ENCODE peak calls at places on chromosome 13, in five cellular contexts. U is GM23248, Q is breast epithelium, B is cardiac muscle cell, X is endodermal cell. A is an unnamed sample.

GRCh38 chr13:30870049-30870884 is 35.8 kb upstream of the MEDAG start:
- DNase-seq in U (peak; percentile 99), Q (peak; percentile 78), B (no peak), X (peak; percentile 93), A (peak; percentile 91)

GRCh38 chr13:50707533-50708096 is 135.9 kb downstream of the DLEU7 start:
- DNase-seq in U (no peak), Q (no peak), B (no peak), X (no peak), A (no peak)

GRCh38 chr13:40458283-40459031 is 208.0 kb downstream of the FOXO1 start:
- DNase-seq in U (no peak), Q (no peak), B (no peak), X (no peak), A (no peak)

GRCh38 chr13:73984949-73985691 is 149.1 kb downstream of the KLF12 start:
- DNase-seq in U (no peak), Q (no peak), B (peak; percentile 57), X (peak; percentile 56), A (no peak)

GRCh38 chr13:42814868-42815267 is 33.5 kb downstream of the FAM216B start:
- DNase-seq in U (peak; percentile 89), Q (no peak), B (no peak), X (no peak), A (no peak)

GRCh38 chr13:35496761-35497386 is 20.4 kb upstream of the MAB21L1 start:
- DNase-seq in U (peak; percentile 13), Q (no peak), B (no peak), X (no peak), A (no peak)

GRCh38 chr13:31956944-31957644 is 74.5 kb upstream of the FRY start:
- DNase-seq in U (peak; percentile 20), Q (no peak), B (no peak), X (no peak), A (no peak)

GRCh38 chr13:66835040-66835628 is 395.0 kb downstream of the PCDH9 start:
- DNase-seq in U (no peak), Q (no peak), B (peak; percentile 60), X (peak; percentile 53), A (peak; percentile 13)

GRCh38 chr13:24076124-24076523 is 84.4 kb upstream of the SPATA13 start:
- DNase-seq in U (no peak), Q (no peak), B (no peak), X (no peak), A (no peak)
- H3K4me3 ChIP-seq in U (no peak overlapping the region), Q (no peak overlapping the region), B (no peak overlapping the region), X (no peak overlapping the region), A (no peak overlapping the region)

GRCh38 chr13:99986751-99987150 is 5.2 kb downstream of the ZIC2 start:
- DNase-seq in U (no peak), Q (no peak), B (no peak), X (peak; percentile 56), A (peak; percentile 51)

GRCh38 chr13:99988469-99989375 is 7.1 kb downstream of the ZIC2 start:
- DNase-seq in U (no peak), Q (no peak), B (peak; percentile 19), X (peak; percentile 88), A (no peak)

GRCh38 chr13:99985243-99985874 is 3.8 kb downstream of the ZIC2 start:
- DNase-seq in U (no peak), Q (no peak), B (peak; percentile 60), X (peak; percentile 75), A (no peak)

GRCh38 chr13:99985886-99986527 is 4.4 kb downstream of the ZIC2 start:
- DNase-seq in U (no peak), Q (no peak), B (peak; percentile 0), X (peak; percentile 35), A (no peak)

DNA sequence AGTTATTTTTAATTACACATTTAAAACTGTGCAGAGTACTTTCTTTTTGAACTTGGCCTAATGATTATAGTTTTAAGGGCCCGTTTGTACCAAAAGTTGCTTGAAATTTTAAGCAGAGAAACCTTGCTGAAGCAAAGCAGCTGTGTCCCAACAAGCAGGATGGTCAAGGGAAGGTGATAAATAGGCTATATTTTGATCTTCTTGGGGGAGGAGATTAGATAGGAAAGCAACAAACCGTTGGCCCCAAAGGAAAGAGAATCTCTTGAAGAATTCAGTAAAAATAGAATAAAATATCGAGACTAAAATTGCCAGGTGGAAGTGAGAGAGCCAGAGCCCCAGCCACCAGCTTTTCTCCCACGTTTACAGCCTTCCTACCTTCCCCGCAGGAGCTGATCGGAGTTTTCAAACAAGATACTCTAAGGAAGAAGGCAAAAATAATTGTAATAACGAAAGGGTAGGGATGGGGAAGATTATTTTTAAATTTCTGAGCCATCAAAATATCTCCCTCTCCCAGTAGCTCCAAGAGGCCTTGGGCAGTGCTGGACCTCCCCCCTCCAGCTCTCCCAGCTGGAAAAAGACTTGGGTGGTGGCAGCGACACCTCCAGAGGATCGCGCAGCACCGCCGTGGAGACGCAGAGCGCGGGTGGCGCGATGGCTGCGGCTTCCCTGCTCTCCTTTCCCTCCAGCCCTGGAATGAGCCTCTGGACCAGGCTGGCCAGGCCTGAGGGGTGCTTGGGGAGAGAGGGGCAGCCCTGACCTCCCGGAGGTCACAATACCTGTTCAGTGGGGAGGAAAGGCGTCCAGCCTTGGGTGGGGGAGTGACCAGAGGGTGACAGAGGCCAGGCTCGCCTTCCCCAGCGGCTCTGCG is 5.8 kb downstream of the ZIC2 start:
- DNase-seq in U (no peak), Q (no peak), B (peak; percentile 27), X (peak; percentile 85), A (no peak)
- H3K27me3 ChIP-seq in U (peaks cover 95% of the 10 kb centered on the region), Q (peaks cover 98% of the 10 kb centered on the region), B (peaks cover 99% of the 10 kb centered on the region), X (peaks cover 5% of the 10 kb centered on the region), A (no peaks in the 10 kb centered on the region)

DNA sequence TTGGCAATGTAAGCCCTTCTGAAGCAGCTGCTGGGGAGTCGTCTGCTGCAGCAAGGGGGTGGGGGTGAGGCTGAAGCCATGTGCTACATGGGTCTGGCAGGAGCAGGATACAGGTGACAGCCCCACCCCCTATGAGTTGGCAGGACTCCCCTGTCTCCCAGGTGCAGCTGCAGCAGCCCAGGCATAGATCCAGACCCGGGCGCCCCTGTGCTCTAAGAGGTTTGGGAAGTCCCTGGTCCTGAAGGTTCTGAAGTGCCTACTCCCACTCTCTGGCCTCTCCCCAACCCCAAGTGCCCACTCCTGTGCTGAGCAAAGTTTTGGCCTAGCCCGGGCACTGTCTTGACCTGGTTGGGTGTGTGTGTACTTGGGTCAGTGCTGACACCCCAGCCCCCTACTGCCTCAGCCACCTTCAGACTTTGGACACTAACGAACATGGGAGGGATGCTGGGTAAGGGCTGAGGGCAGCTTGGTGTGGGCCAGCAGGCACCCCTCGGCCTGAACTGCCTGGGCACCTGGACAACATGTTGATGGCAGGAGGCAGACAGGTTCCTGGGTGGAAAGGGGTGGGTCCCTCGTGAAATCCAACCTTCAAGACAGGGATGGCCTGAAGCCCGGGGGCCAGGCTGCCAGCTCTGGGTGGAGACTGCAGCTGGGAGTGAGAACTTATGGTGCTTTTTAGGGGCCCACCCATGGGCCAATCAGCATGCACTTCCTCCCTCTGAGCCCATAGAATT is 54.1 kb upstream of the SLITRK6 start:
- DNase-seq in U (no peak), Q (no peak), B (no peak), X (no peak), A (no peak)
- H3K9me3 ChIP-seq in U (no peaks in the 10 kb centered on the region), Q (peaks cover 7% of the 10 kb centered on the region), B (no peaks in the 10 kb centered on the region), X (peaks cover 12% of the 10 kb centered on the region), A (no peaks in the 10 kb centered on the region)

DNA sequence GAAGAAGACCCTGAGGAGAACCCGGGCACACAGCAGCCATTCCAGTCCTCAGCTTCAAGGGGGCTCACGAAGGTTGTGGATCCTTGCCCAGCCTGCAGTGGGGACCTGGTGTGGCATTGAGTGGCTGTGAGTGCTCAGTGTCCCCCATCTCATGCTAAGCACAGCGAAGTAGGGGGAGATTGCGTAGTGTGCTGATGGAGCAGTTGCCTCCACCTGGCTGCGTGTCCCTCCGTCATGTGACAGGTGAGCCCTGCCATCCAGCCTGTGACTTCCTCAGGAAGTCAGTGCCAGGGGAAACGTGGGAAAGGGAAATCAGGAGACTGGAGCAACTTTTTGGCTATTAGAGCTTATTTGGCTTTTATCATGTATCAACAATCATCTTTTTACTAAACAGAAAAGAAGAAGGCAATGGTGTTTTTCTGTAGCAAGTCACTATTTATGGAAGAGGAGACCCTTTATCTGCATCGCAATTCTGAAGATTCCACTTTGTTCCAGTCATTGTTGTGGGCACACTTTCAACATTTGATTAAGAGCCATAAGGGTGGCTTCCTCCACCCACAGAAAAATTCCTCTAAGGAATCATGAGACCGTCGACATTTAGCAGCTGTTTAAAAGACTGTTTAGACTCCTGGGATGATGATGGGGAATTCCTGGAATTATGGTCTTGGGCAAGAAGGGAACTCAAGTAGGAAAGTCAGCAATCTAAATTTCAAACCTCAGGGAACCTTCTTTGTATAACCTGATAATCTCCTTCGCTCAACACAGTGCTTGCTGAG is 126.8 kb upstream of the SPATA13 start:
- DNase-seq in U (peak; percentile 78), Q (no peak), B (no peak), X (no peak), A (no peak)
- H3K4me3 ChIP-seq in U (peak overlapping the region; percentile 11), Q (no peak overlapping the region), B (no peak overlapping the region), X (no peak overlapping the region), A (no peak overlapping the region)

A was measured in MG63.